ENCODE peak calls at places on chromosome 2, in five cellular contexts. U, R, L, H and N are unnamed samples.

GRCh38 chr2:177165103-177165583 is 47.5 kb upstream of the HNRNPA3 start:
- DNase-seq in U (no peak), H (peak; percentile 34), R (peak; percentile 46), L (no peak), N (peak; percentile 33)

GRCh38 chr2:174535757-174536703 is 49.2 kb upstream of the GPR155 start:
- DNase-seq in R (no peak), L (no peak), U (no peak), H (no peak), N (peak; percentile 7)

GRCh38 chr2:64950226-64951160 is 38.7 kb upstream of the SLC1A4 start:
- DNase-seq in R (no peak), L (no peak), U (no peak), H (no peak), N (no peak)

GRCh38 chr2:198788676-198789075 is 669.1 kb downstream of the SATB2 start:
- DNase-seq in L (no peak), U (no peak), H (no peak), R (no peak), N (no peak)

GRCh38 chr2:59458862-59459261 is 1094.6 kb downstream of the BCL11A start:
- DNase-seq in H (no peak), U (no peak), R (no peak), L (no peak), N (no peak)

GRCh38 chr2:23506460-23507266 is 121.7 kb downstream of the KLHL29 start:
- DNase-seq in H (no peak), L (no peak), R (no peak), U (no peak), N (no peak)

GRCh38 chr2:217643814-217644301 is 358.9 kb downstream of the TNS1 start:
- DNase-seq in U (no peak), L (no peak), H (no peak), R (no peak), N (no peak)

GRCh38 chr2:157876066-157876770 is at the start of gene ACVR1:
- DNase-seq in R (peak; percentile 97), L (peak; percentile 62), U (peak; percentile 97), H (peak; percentile 97), N (peak; percentile 97)

GRCh38 chr2:220569380-220569779 is 942.0 kb downstream of the SLC4A3 start:
- DNase-seq in H (no peak), U (no peak), R (no peak), L (no peak), N (no peak)

GRCh38 chr2:208179028-208179609 is 10.7 kb downstream of the C2orf80 start:
- DNase-seq in H (no peak), R (no peak), L (no peak), U (peak; percentile 66), N (no peak)

GRCh38 chr2:214075446-214075845 is 335.4 kb upstream of the VWC2L start:
- DNase-seq in H (no peak), U (no peak), L (no peak), R (peak; percentile 45), N (no peak)

GRCh38 chr2:99106905-99107304 is 34.6 kb upstream of the C2orf15 start:
- DNase-seq in H (no peak), L (no peak), R (no peak), U (no peak), N (peak; percentile 33)

GRCh38 chr2:207167129-207167923 is 1.6 kb upstream of the KLF7 start:
- DNase-seq in R (no peak), H (no peak), L (no peak), U (no peak), N (no peak)

GRCh38 chr2:189393440-189394111 is 47.7 kb upstream of the WDR75 start:
- DNase-seq in L (no peak), U (no peak), R (peak; percentile 76), H (no peak), N (peak; percentile 94)

GRCh38 chr2:101753207-101753616 is 55.7 kb downstream of the MAP4K4 start:
- DNase-seq in R (no peak), U (no peak), L (no peak), H (no peak), N (no peak)

GRCh38 chr2:127611076-127611925 is 34.7 kb upstream of the GPR17 start:
- DNase-seq in L (no peak), H (no peak), R (no peak), U (peak; percentile 32), N (no peak)

GRCh38 chr2:23505984-23506380 is 121.0 kb downstream of the KLHL29 start:
- DNase-seq in H (no peak), L (no peak), R (no peak), U (no peak), N (no peak)

GRCh38 chr2:169818241-169818640 is 6.5 kb downstream of the METTL5 start:
- DNase-seq in U (no peak), R (no peak), L (no peak), H (no peak), N (peak; percentile 65)

GRCh38 chr2:106956416-106956815 is 70.4 kb upstream of the ST6GAL2 start:
- DNase-seq in R (peak; percentile 80), L (no peak), H (no peak), U (no peak), N (no peak)

GRCh38 chr2:210561482-210561881 is 5.1 kb downstream of the CPS1 start:
- DNase-seq in L (no peak), H (no peak), U (no peak), R (no peak), N (no peak)

GRCh38 chr2:210558708-210559107 is 2.3 kb downstream of the CPS1 start:
- DNase-seq in H (no peak), L (no peak), R (peak; percentile 27), U (no peak), N (peak; percentile 13)

GRCh38 chr2:210557721-210558120 is 1.3 kb downstream of the CPS1 start:
- DNase-seq in H (no peak), R (no peak), U (no peak), L (no peak), N (no peak)

GRCh38 chr2:210559167-210559566 is 2.8 kb downstream of the CPS1 start:
- DNase-seq in R (no peak), H (no peak), L (no peak), U (no peak), N (no peak)

DNA sequence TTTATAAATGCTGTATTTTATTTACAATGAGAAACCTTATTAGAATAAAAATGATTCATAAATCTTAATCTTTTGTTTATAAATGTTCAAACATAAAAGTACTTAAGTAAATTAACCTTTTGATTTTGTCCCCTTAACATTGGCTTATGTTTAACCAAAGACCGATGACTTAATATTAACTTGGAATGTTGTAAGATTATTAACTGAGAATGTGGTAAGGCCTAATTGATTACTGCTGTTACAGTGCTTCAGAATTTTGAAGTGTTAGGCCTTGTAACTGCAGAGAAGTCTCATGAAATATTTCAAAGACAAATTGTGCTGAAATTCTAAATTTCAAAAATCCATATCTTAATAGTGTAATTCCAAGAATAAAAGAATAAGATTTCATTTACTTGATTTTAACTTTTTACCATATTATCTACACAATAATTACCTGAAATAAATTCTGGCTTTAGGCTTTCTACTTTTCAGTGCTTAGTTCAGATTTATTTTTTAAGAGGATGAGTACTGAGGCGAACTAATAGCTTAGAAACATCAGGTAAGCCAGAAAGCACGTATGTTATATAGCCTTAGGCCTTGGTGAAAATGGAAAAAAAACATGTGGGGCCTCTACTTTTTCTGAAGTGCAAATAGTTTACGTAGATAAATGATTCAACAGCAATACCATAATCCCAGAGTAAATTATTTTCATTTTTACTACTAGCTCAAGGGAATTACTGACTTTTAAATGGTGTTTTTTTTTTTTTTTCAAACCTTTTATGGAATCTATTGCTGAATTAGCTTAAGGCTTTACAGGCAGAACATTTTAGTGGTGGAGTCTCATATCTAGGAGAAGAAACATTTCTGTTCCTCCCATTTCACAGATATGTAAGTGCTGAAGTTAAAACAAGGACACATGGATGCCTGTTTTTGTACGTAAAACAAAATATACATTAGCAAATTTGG is 6.0 kb downstream of the CPS1 start:
- DNase-seq in L (no peak), U (no peak), R (no peak), H (no peak), N (no peak)
- H3K27ac ChIP-seq in L (no peak overlapping the region), U (no peak overlapping the region), R (no peak overlapping the region), H (no peak overlapping the region), N (no peak overlapping the region)

GRCh38 chr2:168467729-168468128 is 11.7 kb downstream of the CERS6 start:
- DNase-seq in L (no peak), U (no peak), H (no peak), R (no peak), N (no peak)
- H3K27ac ChIP-seq in L (no peak overlapping the region), U (no peak overlapping the region), H (no peak overlapping the region), R (no peak overlapping the region), N (no peak overlapping the region)

GRCh38 chr2:162747974-162748373 is 90.6 kb downstream of the KCNH7 start:
- DNase-seq in U (no peak), H (no peak), R (no peak), L (no peak), N (no peak)
- H3K27ac ChIP-seq in U (no peak overlapping the region), H (no peak overlapping the region), R (no peak overlapping the region), L (no peak overlapping the region), N (no peak overlapping the region)

DNA sequence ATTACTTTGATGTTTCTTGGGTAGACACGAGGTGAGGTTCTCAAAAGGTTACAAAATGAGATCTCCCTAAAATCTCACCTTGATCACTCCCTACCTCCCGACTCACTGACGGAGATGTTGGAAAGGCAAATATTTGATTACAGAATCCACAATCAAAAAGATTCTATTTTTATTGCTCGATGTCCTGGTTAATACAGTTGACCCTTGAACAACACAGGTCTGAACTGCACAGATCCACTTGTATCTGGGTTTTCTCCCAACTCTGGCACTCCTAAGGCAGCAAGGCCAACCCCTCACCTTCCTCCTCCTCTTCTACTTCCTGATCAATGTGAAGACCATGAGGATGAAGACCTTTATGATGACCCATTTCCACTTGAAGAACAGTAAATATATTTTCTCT is 125.3 kb downstream of the C2orf74 start:
- DNase-seq in H (no peak), L (no peak), R (no peak), U (no peak), N (no peak)
- H3K27ac ChIP-seq in H (no peak overlapping the region), L (no peak overlapping the region), R (no peak overlapping the region), U (no peak overlapping the region), N (no peak overlapping the region)

GRCh38 chr2:37852585-37853014 is 72.5 kb upstream of the RMDN2 start:
- DNase-seq in U (no peak), L (no peak), H (no peak), R (no peak), N (no peak)

GRCh38 chr2:37854676-37855282 is 70.3 kb upstream of the RMDN2 start:
- DNase-seq in R (no peak), H (no peak), U (no peak), L (no peak), N (no peak)

GRCh38 chr2:37851428-37851827 is 73.7 kb upstream of the RMDN2 start:
- DNase-seq in H (no peak), R (no peak), L (no peak), U (no peak), N (no peak)

GRCh38 chr2:37849908-37850307 is 75.2 kb upstream of the RMDN2 start:
- DNase-seq in U (no peak), L (no peak), R (no peak), H (no peak), N (no peak)

GRCh38 chr2:37851828-37852584 is 73.1 kb upstream of the RMDN2 start:
- DNase-seq in L (no peak), H (no peak), R (no peak), U (no peak), N (no peak)
- H3K27ac ChIP-seq in L (no peak overlapping the region), H (peak overlapping the region; percentile 41), R (no peak overlapping the region), U (peak overlapping the region; percentile 61), N (no peak overlapping the region)

DNA sequence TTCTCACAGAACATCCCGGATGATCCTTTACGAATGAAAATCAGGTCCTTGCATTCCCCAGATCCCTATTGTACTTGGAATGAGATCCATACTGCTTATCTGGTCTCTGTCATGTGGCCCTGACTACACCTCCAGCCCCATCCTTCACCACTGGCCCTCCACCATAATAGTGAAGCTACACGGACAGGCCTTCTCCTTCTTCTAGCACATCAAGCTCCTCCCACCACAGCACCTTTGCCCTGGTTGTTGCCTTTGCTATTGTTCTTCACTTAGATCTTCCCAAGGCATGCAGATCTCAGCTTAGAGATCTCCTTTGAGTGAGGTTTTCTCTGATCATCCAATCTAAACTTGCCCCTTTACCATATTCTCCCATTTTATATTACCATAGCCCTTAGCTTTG is 20.1 kb upstream of the RMDN2 start:
- DNase-seq in H (no peak), R (no peak), L (no peak), U (no peak), N (no peak)
- H3K27ac ChIP-seq in H (no peak overlapping the region), R (no peak overlapping the region), L (no peak overlapping the region), U (no peak overlapping the region), N (no peak overlapping the region)